ENCODE peak calls at places on chromosomes 3 and 15, in five cellular contexts. S is A549, R is sigmoid colon, Z is astrocyte, U is neural crest cell. B is an unnamed sample.

GRCh38 chr3:115713247-115713646 is 89.9 kb downstream of the GAP43 start:
- DNase-seq in S (no peak), R (no peak), Z (peak; percentile 74), U (no peak), B (no peak)

GRCh38 chr15:84992157-84992940 is 10.7 kb downstream of the PDE8A start:
- DNase-seq in S (peak; percentile 80), R (no peak), Z (peak; percentile 93), U (no peak), B (no peak)

GRCh38 chr3:41323455-41323854 is 124.2 kb downstream of the CTNNB1 start:
- DNase-seq in S (no peak), R (no peak), Z (no peak), U (no peak), B (no peak)

GRCh38 chr3:188198760-188199327 is 44.9 kb downstream of the LPP start:
- DNase-seq in S (no peak), R (peak; percentile 91), Z (no peak), U (no peak), B (no peak)

GRCh38 chr15:44790215-44790614 is 53.9 kb downstream of the TRIM69 start:
- DNase-seq in S (no peak), R (no peak), Z (no peak), U (no peak), B (no peak)

GRCh38 chr3:32820430-32820829 is 2.6 kb downstream of the TRIM71 start:
- DNase-seq in S (no peak), R (no peak), Z (no peak), U (no peak), B (no peak)

GRCh38 chr15:91921188-91921820 is 67.8 kb downstream of the SLCO3A1 start:
- DNase-seq in S (no peak), R (no peak), Z (no peak), U (no peak), B (no peak)

GRCh38 chr3:160217675-160218074 is 7.5 kb upstream of the C3orf80 start:
- DNase-seq in S (no peak), R (no peak), Z (no peak), U (no peak), B (no peak)

GRCh38 chr3:187015903-187016638 is 85.7 kb downstream of the ST6GAL1 start:
- DNase-seq in S (no peak), R (no peak), Z (no peak), U (no peak), B (no peak)

GRCh38 chr3:123993818-123994217 is 1.9 kb upstream of the ROPN1 start:
- DNase-seq in S (no peak), R (no peak), Z (no peak), U (no peak), B (no peak)

GRCh38 chr3:107704477-107704876 is 181.7 kb downstream of the BBX start:
- DNase-seq in S (no peak), R (no peak), Z (peak; percentile 52), U (no peak), B (no peak)

GRCh38 chr3:128624526-128625138 is 26.0 kb downstream of the RPN1 start:
- DNase-seq in S (no peak), R (peak; percentile 42), Z (no peak), U (no peak), B (no peak)

GRCh38 chr3:193269343-193269742 is 28.3 kb downstream of the PLAAT1 start:
- DNase-seq in S (no peak), R (no peak), Z (no peak), U (no peak), B (no peak)

GRCh38 chr3:60053518-60054265 is 1003.9 kb upstream of the CFAP20DC start:
- DNase-seq in S (no peak), R (no peak), Z (peak; percentile 81), U (no peak), B (no peak)

GRCh38 chr15:101526442-101526841 is 36.9 kb upstream of the PCSK6 start:
- DNase-seq in S (no peak), R (no peak), Z (no peak), U (no peak), B (no peak)

GRCh38 chr3:40939113-40940070 is 259.9 kb upstream of the CTNNB1 start:
- DNase-seq in S (no peak), R (no peak), Z (no peak), U (no peak), B (peak; percentile 31)

GRCh38 chr3:194095464-194095863 is 40.5 kb upstream of the HES1 start:
- DNase-seq in S (no peak), R (peak; percentile 79), Z (no peak), U (no peak), B (no peak)

GRCh38 chr3:43435706-43436105 is 149.4 kb downstream of the SNRK start:
- DNase-seq in S (no peak), R (no peak), Z (no peak), U (no peak), B (no peak)

GRCh38 chr3:171936231-171936841 is 93.2 kb downstream of the TMEM212 start:
- DNase-seq in S (no peak), R (no peak), Z (peak; percentile 82), U (no peak), B (no peak)

GRCh38 chr3:125011941-125012340 is 43.9 kb downstream of the HEG1 start:
- DNase-seq in S (no peak), R (no peak), Z (peak; percentile 96), U (no peak), B (no peak)

GRCh38 chr3:194979173-194979572 is 291.8 kb downstream of the XXYLT1 start:
- DNase-seq in S (no peak), R (no peak), Z (no peak), U (no peak), B (no peak)

GRCh38 chr3:179146911-179147570 is 1.1 kb upstream of the PIK3CA start:
- DNase-seq in S (peak; percentile 45), R (no peak), Z (peak; percentile 48), U (peak; percentile 14), B (no peak)

GRCh38 chr15:75578206-75578947 is 738 bp downstream of the PTPN9 start:
- DNase-seq in S (no peak), R (no peak), Z (no peak), U (peak; percentile 22), B (peak; percentile 24)

GRCh38 chr3:355622-356021 is 159.1 kb downstream of the CHL1 start:
- DNase-seq in S (no peak), R (peak; percentile 69), Z (peak; percentile 64), U (no peak), B (no peak)

GRCh38 chr3:72492240-72492639 is 356.0 kb downstream of the SHQ1 start:
- DNase-seq in S (no peak), R (peak; percentile 72), Z (peak; percentile 97), U (no peak), B (no peak)

GRCh38 chr15:31241888-31242287 is 84.7 kb upstream of the KLF13 start:
- DNase-seq in S (no peak), R (no peak), Z (no peak), U (no peak), B (no peak)

GRCh38 chr15:73800662-73801345 is 47.7 kb upstream of the INSYN1 start:
- DNase-seq in S (peak; percentile 32), R (peak; percentile 69), Z (peak; percentile 93), U (no peak), B (no peak)

GRCh38 chr3:51670711-51671089 is 352 bp upstream of the TEX264 start:
- DNase-seq in S (no peak), R (no peak), Z (no peak), U (no peak), B (no peak)

GRCh38 chr3:197335428-197336132 is 37.2 kb upstream of the DLG1 start:
- DNase-seq in S (no peak), R (no peak), Z (peak; percentile 54), U (no peak), B (no peak)
- TF ChIP-seq CTCF in S (no peak), R (no peak), Z (no peak), U (no peak), B (no peak)

GRCh38 chr15:65916041-65916663 is 46.9 kb downstream of the RAB11A start:
- DNase-seq in S (no peak), R (no peak), Z (no peak), U (no peak), B (no peak)

GRCh38 chr15:65914981-65915925 is 46.0 kb downstream of the RAB11A start:
- DNase-seq in S (no peak), R (no peak), Z (no peak), U (no peak), B (no peak)

GRCh38 chr15:65914371-65914770 is 45.1 kb downstream of the RAB11A start:
- DNase-seq in S (no peak), R (no peak), Z (no peak), U (no peak), B (no peak)

GRCh38 chr15:65912235-65912634 is 42.9 kb downstream of the RAB11A start:
- DNase-seq in S (no peak), R (no peak), Z (no peak), U (no peak), B (no peak)

DNA sequence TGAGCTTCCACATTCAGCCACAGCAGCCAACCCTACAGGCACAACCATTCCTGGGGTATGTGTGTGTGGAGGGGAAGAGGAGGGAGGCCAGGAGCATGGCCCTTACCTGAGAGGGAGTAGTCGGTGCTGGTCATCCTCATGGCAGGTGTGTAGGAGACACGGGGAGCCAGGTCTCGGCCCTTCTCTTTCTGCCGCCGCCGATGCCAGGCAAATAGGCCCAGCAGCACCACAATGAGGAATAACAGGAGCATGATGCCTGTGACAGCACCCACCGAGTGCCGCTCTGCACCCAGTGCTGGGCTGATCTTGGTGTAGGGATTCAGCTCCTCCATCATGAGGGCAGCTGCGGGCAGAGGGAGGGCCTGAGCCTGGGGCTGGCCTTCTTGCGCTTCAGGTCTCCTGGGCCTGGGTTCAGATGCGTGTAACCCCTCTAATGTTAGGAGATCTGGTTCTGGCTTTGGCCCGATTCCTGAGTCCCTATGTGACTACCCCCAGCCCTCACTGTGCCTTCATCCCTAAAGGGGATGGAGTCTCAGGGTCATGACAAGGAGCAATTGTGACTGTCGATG is 44.4 kb downstream of the RAB11A start:
- DNase-seq in S (no peak), R (no peak), Z (no peak), U (no peak), B (no peak)
- TF ChIP-seq CTCF in S (no peak), R (no peak), Z (no peak), U (no peak), B (no peak)

GRCh38 chr3:58055309-58055708 is 47.1 kb downstream of the FLNB start:
- DNase-seq in S (no peak), R (no peak), Z (peak; percentile 77), U (no peak), B (no peak)

GRCh38 chr3:58052373-58053273 is 44.4 kb downstream of the FLNB start:
- DNase-seq in S (peak; percentile 65), R (peak; percentile 94), Z (peak; percentile 98), U (no peak), B (no peak)

GRCh38 chr3:58058654-58059263 is 50.5 kb downstream of the FLNB start:
- DNase-seq in S (no peak), R (no peak), Z (peak; percentile 73), U (no peak), B (no peak)

GRCh38 chr3:58051196-58051595 is 43.0 kb downstream of the FLNB start:
- DNase-seq in S (no peak), R (peak; percentile 77), Z (peak; percentile 92), U (no peak), B (no peak)

DNA sequence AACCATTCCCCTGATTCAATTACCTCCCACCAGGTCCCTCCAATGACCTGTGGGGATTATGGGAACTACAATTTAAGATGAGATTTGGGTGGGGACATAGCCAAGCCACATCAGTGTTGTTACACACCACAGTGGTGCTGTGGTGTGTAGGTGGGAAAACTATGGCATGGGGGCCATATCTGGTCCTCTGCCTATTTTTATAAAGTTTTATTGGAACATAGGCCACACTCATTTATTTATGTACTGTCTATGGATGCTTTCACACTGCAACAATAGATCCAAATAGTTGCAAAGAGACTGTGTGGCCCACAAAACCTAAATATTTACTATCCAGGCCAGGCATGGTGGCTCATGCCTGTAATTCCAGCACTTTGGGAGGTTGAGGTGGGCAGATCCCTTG is 46.4 kb downstream of the FLNB start:
- DNase-seq in S (no peak), R (no peak), Z (no peak), U (no peak), B (no peak)
- TF ChIP-seq CTCF in S (no peak), R (no peak), Z (no peak), U (no peak), B (no peak)

GRCh38 chr3:149658444-149659172 is 783 bp upstream of the WWTR1 start:
- DNase-seq in S (peak; percentile 71), R (peak; percentile 96), Z (peak; percentile 81), U (no peak), B (peak; percentile 12)
- TF ChIP-seq CTCF in S (no peak), R (no peak), Z (no peak), U (no peak), B (no peak)